ENCODE peak calls at places on chromosomes 7 and 10, in nine cellular contexts. A is prostate gland, L is ovary, E is HCT116, P is Peyer's patch, D is testis, M is HepG2, K is breast epithelium, R is lower leg skin. G is an unnamed sample.

GRCh38 chr7:33789871-33790270 is 115.5 kb upstream of the BMPER start:
- DNase-seq in R (no peak), D (no peak), A (no peak), K (no peak), M (no peak), L (no peak), P (no peak), E (no peak), G (no peak)

GRCh38 chr7:29345590-29345989 is 151.0 kb downstream of the CHN2 start:
- DNase-seq in P (peak; percentile 61), R (no peak), E (peak; percentile 10), K (no peak), A (peak; percentile 31), L (peak; percentile 28), M (peak; percentile 38), D (peak; percentile 54), G (no peak)

GRCh38 chr7:116706668-116707126 is 34.7 kb downstream of the MET start:
- DNase-seq in D (no peak), E (peak; percentile 81), A (no peak), K (no peak), R (no peak), L (no peak), M (no peak), P (no peak), G (no peak)

GRCh38 chr7:100730136-100730800 is 3.1 kb upstream of the ZAN start:
- DNase-seq in D (no peak), A (no peak), R (no peak), K (no peak), E (no peak), P (no peak), L (no peak), M (no peak), G (no peak)

GRCh38 chr7:74462707-74463100 is 9.0 kb downstream of the GTF2IRD1 start:
- DNase-seq in D (no peak), E (no peak), R (no peak), K (no peak), A (no peak), M (no peak), P (no peak), L (no peak), G (no peak)

GRCh38 chr7:42372498-42372897 is 135.5 kb upstream of the GLI3 start:
- DNase-seq in P (no peak), K (no peak), D (no peak), R (no peak), A (no peak), M (no peak), L (no peak), E (no peak), G (no peak)

GRCh38 chr10:77877461-77878344 is 48.9 kb downstream of the DLG5 start:
- DNase-seq in L (peak; percentile 58), M (no peak), K (no peak), D (peak; percentile 77), A (no peak), P (no peak), R (no peak), E (no peak), G (no peak)

GRCh38 chr10:129676014-129676413 is 209.0 kb downstream of the MGMT start:
- DNase-seq in A (no peak), E (no peak), P (peak; percentile 42), D (no peak), L (no peak), M (no peak), K (no peak), R (no peak), G (no peak)

GRCh38 chr7:47444376-47445098 is 137.4 kb downstream of the TNS3 start:
- DNase-seq in K (no peak), E (no peak), D (no peak), P (no peak), R (no peak), A (no peak), M (peak; percentile 49), L (no peak), G (no peak)

GRCh38 chr7:117068511-117069155 is 115.3 kb downstream of the ST7 start:
- DNase-seq in E (no peak), K (no peak), D (no peak), L (no peak), P (no peak), M (no peak), A (no peak), R (no peak), G (no peak)

DNA sequence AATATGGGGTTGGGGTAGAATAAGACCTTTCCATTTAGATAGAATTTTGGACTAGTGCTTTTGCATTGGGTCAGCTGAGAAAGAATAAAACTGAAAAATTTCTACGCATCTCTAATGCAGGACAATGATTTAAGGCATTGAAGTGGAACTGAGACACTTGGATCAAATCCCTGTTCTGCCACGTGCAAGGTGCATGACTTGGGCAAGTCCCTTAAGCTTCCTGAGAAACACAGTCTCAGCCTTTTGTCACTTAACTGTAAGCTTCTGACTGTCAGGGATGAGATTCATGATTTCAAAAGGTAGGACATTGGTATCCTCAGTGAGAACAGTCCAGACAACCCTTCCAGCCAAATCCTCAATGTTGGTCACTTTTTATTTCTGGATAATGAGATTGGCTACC is 59.2 kb downstream of the ENTPD1 start:
- DNase-seq in P (no peak), E (no peak), L (no peak), M (no peak), R (no peak), D (no peak), K (no peak), A (no peak), G (no peak)
- TF ChIP-seq POLR2A in P (no peak), E (no peak), L (no peak), M (no peak), R (no peak), D (no peak), K (no peak), A (no peak), G (no peak)

GRCh38 chr10:110399163-110400094 is 94.7 kb upstream of the SMNDC1 start:
- DNase-seq in E (peak; percentile 95), L (no peak), M (peak; percentile 79), P (peak; percentile 37), R (no peak), A (no peak), K (no peak), D (peak; percentile 48), G (peak; percentile 54)
- TF ChIP-seq POLR2A in E (peak; percentile 31), L (no peak), M (no peak), P (no peak), R (no peak), A (no peak), K (no peak), D (no peak), G (no peak)

DNA sequence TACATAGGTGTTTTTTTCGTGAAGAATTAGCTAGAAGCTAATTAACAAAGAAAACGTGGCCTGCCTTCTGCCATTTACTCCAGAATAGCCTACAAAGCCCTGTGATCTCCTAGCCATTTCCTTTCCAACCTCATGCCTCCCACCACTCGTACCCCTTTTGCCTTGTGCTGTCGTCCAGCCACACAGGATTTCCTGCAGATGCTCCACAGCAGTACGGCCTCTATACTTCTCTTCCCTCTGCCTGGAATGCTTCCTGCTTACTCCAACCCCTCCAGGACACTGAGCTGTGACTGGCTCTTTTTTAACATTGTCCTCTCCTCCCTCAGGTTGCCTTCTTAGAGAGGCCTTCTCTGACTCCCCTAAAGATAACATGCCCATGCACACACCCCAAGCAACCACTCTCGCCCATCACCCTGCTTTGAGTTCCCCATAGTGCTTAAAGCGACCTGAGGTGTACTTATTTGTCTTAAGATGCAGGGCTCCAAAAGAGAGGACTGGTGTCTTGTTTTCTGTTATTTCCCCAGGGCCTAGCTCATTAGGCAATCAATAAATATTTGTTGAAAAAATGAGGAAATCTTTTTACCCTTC is 32.7 kb downstream of the STK17A start:
- DNase-seq in L (no peak), P (no peak), R (no peak), E (no peak), A (no peak), D (no peak), M (no peak), K (no peak), G (no peak)
- TF ChIP-seq POLR2A in L (no peak), P (no peak), R (no peak), E (no peak), A (no peak), D (no peak), M (no peak), K (no peak), G (no peak)

GRCh38 chr7:144659211-144659610 is 176.6 kb downstream of the TPK1 start:
- DNase-seq in K (no peak), M (no peak), R (no peak), D (no peak), A (no peak), L (no peak), P (no peak), E (no peak), G (no peak)
- TF ChIP-seq POLR2A in K (no peak), M (no peak), R (no peak), D (no peak), A (no peak), L (no peak), P (no peak), E (no peak), G (no peak)

GRCh38 chr10:5762531-5762930 is 50.7 kb downstream of the GDI2 start:
- DNase-seq in E (no peak), A (no peak), R (no peak), L (no peak), P (no peak), K (no peak), M (peak; percentile 21), D (no peak), G (no peak)

GRCh38 chr10:5766189-5766588 is 47.0 kb downstream of the GDI2 start:
- DNase-seq in A (no peak), M (no peak), R (no peak), L (no peak), K (no peak), P (no peak), E (no peak), D (no peak), G (no peak)

GRCh38 chr10:5761220-5761619 is 52.0 kb downstream of the GDI2 start:
- DNase-seq in D (no peak), L (no peak), M (no peak), R (no peak), A (no peak), K (no peak), E (no peak), P (no peak), G (no peak)

GRCh38 chr10:5765617-5766016 is 47.6 kb downstream of the GDI2 start:
- DNase-seq in M (no peak), K (no peak), P (no peak), A (no peak), D (no peak), L (no peak), E (no peak), R (no peak), G (no peak)

DNA sequence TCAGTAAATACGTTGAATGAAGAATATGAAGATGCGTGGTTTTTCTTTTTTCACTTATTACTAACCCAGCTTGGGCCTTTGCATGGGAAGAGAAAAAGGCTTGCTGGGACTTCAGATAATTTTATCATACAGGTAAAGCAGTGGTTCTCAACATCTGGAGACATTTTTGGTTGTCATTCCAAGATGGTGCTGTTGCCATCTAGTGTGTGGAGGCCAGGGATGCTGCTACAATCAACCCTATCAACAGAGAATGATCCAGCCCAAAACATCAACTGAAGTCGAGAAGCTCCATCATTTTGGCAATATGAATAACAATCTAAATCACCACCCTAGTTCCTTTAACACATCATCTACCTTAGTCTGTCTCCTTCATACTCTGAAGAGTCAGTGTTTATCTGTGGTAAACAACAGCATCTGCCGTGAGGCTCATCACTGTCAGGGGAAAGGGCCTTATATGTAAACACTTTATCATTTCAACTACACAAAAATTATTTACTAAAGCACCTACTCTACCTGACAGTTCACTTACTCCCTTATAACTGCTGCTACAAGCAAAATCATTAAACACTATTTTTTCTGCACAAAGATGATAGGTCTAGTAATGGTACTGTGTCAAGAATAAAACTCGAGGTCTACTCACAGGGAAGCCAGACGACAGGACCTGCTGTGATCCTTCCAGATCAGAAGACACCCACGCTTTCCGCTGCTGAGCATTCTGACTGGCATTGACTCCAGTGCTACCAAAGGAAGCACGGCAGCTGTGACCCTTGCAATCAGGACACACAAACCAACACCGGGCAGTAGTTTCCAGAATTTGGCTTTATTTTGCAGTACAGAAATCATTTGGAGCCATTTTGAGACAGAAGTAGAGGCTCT is 48.6 kb downstream of the GDI2 start:
- DNase-seq in A (no peak), R (no peak), P (no peak), L (no peak), D (no peak), K (no peak), M (no peak), E (no peak), G (no peak)
- TF ChIP-seq POLR2A in A (no peak), R (no peak), P (no peak), L (no peak), D (no peak), K (no peak), M (no peak), E (no peak), G (no peak)

G was measured in H54.